ENCODE peak calls at places on chromosomes 6 and 20, in five cellular contexts. D is IMR-90, H is H1, Q is brain microvascular endothelial cell, P is choroid plexus epithelial cell. B is an unnamed sample.
A peak's percentile ranks its signal among the peaks of the same experiment; 100 is the strongest.

GRCh38 chr6:57135885-57136284 is 36.2 kb upstream of the BAG2 start:
- DNase-seq in D (peak; percentile 68), H (no peak), Q (no peak), P (peak; percentile 14), B (peak; percentile 14)

GRCh38 chr6:126773122-126773805 is 345.2 kb upstream of the RSPO3 start:
- DNase-seq in D (no peak), H (no peak), Q (peak; percentile 85), P (peak; percentile 50), B (peak; percentile 4)

GRCh38 chr20:37526238-37526838 is 1.3 kb downstream of the BLCAP start:
- DNase-seq in D (peak; percentile 52), H (no peak), Q (peak; percentile 53), P (peak; percentile 70), B (peak; percentile 53)

GRCh38 chr20:10665027-10665561 is 8.7 kb downstream of the JAG1 start:
- DNase-seq in D (peak; percentile 33), H (no peak), Q (no peak), P (peak; percentile 68), B (no peak)

GRCh38 chr20:37240337-37241055 is 21.1 kb downstream of the GHRH start:
- DNase-seq in D (no peak), H (no peak), Q (no peak), P (no peak), B (no peak)

GRCh38 chr20:22836877-22837276 is 198.2 kb upstream of the SSTR4 start:
- DNase-seq in D (no peak), H (no peak), Q (peak; percentile 19), P (peak; percentile 66), B (no peak)

GRCh38 chr20:45073182-45073581 is 27.7 kb downstream of the KCNS1 start:
- DNase-seq in D (no peak), H (no peak), Q (no peak), P (no peak), B (peak; percentile 27)

GRCh38 chr20:63434599-63435378 is 37.7 kb downstream of the KCNQ2 start:
- DNase-seq in D (peak; percentile 18), H (peak; percentile 80), Q (peak; percentile 72), P (peak; percentile 55), B (peak; percentile 13)

GRCh38 chr20:472889-473292 is 10.6 kb upstream of the TBC1D20 start:
- DNase-seq in D (no peak), H (no peak), Q (no peak), P (no peak), B (no peak)

GRCh38 chr20:5156670-5157448 is 30.1 kb downstream of the CDS2 start:
- DNase-seq in D (peak; percentile 74), H (no peak), Q (peak; percentile 36), P (peak; percentile 41), B (peak; percentile 35)

GRCh38 chr20:46040902-46041535 is 12.0 kb downstream of the SLC12A5 start:
- DNase-seq in D (peak; percentile 26), H (no peak), Q (no peak), P (peak; percentile 51), B (peak; percentile 39)

GRCh38 chr6:140069576-140069975 is 695.1 kb upstream of the CITED2 start:
- DNase-seq in D (no peak), H (no peak), Q (no peak), P (no peak), B (no peak)

GRCh38 chr6:89372506-89372901 is 20.0 kb upstream of the UBE2J1 start:
- DNase-seq in D (no peak), H (no peak), Q (no peak), P (no peak), B (no peak)

GRCh38 chr6:89369009-89369408 is 16.5 kb upstream of the UBE2J1 start:
- DNase-seq in D (peak; percentile 46), H (no peak), Q (peak; percentile 47), P (peak; percentile 71), B (peak; percentile 37)

GRCh38 chr6:89371849-89372505 is 19.5 kb upstream of the UBE2J1 start:
- DNase-seq in D (peak; percentile 26), H (no peak), Q (peak; percentile 48), P (peak; percentile 55), B (peak; percentile 44)

GRCh38 chr6:89364586-89364985 is 12.1 kb upstream of the UBE2J1 start:
- DNase-seq in D (no peak), H (no peak), Q (no peak), P (no peak), B (no peak)

GRCh38 chr6:89368107-89368506 is 15.6 kb upstream of the UBE2J1 start:
- DNase-seq in D (peak; percentile 45), H (no peak), Q (peak; percentile 46), P (peak; percentile 73), B (peak; percentile 51)
- H3K4me3 ChIP-seq in D (no peak overlapping the region), H (no peak overlapping the region), Q (no peak overlapping the region), P (no peak overlapping the region), B (no peak overlapping the region)

GRCh38 chr6:4055420-4056041 is 23.4 kb downstream of the FAM217A start:
- DNase-seq in D (peak; percentile 89), H (no peak), Q (peak; percentile 91), P (peak; percentile 91), B (peak; percentile 74)

GRCh38 chr6:4057036-4057435 is 21.9 kb downstream of the FAM217A start:
- DNase-seq in D (no peak), H (no peak), Q (no peak), P (no peak), B (no peak)

GRCh38 chr6:4059115-4059777 is 19.7 kb downstream of the FAM217A start:
- DNase-seq in D (peak; percentile 90), H (peak; percentile 9), Q (peak; percentile 93), P (peak; percentile 94), B (peak; percentile 87)
- TF ChIP-seq CTCF in D (peak; percentile 29), H (no peak), Q (peak; percentile 59), P (peak; percentile 48), B (peak; percentile 10)

DNA sequence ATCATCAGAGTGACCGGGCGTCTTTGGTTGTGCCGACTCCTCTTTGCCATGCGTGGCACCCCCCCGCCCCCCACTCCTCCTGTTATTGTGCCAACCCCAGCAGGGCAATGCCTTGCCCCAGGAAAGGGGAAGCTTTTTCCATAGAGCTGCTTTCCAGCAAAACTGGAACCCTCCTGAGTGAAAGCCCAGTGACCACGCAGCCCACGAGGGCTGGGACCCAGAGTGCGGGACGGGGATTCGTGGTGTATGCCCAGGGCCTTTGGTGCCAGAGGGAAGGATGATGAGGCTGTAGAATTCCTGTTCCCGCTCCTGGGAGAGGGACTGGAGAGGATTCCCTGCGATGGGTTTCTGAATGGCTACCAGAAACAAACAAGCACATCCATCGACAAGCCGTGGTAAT is 116.8 kb upstream of the BACH2 start:
- DNase-seq in D (no peak), H (no peak), Q (no peak), P (no peak), B (no peak)
- H3K4me3 ChIP-seq in D (peak overlapping the region; percentile 21), H (no peak overlapping the region), Q (peak overlapping the region; percentile 36), P (peak overlapping the region; percentile 40), B (peak overlapping the region; percentile 33)

GRCh38 chr6:141610741-141611140 is 522.0 kb upstream of the GJE1 start:
- DNase-seq in D (peak; percentile 51), H (peak; percentile 7), Q (peak; percentile 29), P (peak; percentile 72), B (peak; percentile 14)
- TF ChIP-seq CTCF in D (peak; percentile 43), H (no peak), Q (peak; percentile 61), P (peak; percentile 72), B (peak; percentile 41)

GRCh38 chr20:53735536-53736050 is 142.0 kb upstream of the ZNF217 start:
- DNase-seq in D (peak; percentile 92), H (no peak), Q (peak; percentile 93), P (peak; percentile 97), B (peak; percentile 94)
- H3K4me3 ChIP-seq in D (no peak overlapping the region), H (no peak overlapping the region), Q (no peak overlapping the region), P (no peak overlapping the region), B (no peak overlapping the region)

DNA sequence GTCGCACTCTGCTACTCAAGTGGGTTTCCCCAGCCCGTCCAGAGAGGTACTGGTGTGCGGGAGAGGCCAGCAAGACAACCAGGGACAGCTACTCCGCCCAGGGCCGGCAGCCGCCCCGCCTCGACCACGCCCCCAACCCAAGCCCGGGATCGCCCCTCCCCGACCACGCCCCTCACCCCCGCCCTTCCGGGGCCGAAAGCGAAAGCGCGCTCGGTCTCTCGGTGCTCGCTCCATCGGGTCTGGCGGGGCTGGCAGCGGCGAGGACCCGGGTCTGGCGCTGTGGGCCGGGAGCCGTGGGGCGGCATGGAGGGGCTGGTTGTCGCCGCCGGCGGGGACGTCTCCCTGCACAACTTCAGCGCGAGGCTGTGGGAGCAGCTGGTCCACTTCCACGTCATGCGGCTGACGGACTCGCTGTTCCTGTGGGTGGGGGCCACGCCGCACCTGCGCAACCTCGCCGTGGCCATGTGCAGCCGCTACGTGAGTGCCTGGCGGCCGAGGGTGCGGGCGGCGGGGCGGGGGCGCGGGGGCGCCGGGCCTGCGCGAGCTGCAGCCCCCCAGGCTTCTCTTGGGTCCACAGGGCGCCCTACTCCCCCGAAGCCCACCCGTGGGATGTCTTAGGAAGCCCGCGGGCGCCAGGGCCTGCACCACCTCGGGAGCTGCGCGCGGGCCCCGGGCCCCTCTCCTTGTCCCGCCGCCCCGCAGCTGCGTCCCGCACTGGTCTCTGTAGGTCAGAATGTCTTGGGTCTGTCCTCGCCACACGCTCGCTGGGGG is at the start of gene PSMG4:
- DNase-seq in D (peak; percentile 82), H (no peak), Q (peak; percentile 86), P (peak; percentile 91), B (peak; percentile 86)
- TF ChIP-seq CTCF in D (no peak), H (no peak), Q (no peak), P (no peak), B (no peak)

GRCh38 chr6:138592698-138593097 is 93.4 kb upstream of the NHSL1 start:
- DNase-seq in D (no peak), H (no peak), Q (no peak), P (no peak), B (no peak)
- H3K4me3 ChIP-seq in D (no peak overlapping the region), H (no peak overlapping the region), Q (no peak overlapping the region), P (no peak overlapping the region), B (peak overlapping the region; percentile 8)

GRCh38 chr6:620166-620565 is 36.7 kb downstream of the HUS1B start:
- DNase-seq in D (no peak), H (no peak), Q (no peak), P (no peak), B (no peak)

GRCh38 chr6:620950-621349 is 36.0 kb downstream of the HUS1B start:
- DNase-seq in D (no peak), H (no peak), Q (no peak), P (no peak), B (no peak)

GRCh38 chr6:621916-622315 is 35.0 kb downstream of the HUS1B start:
- DNase-seq in D (no peak), H (no peak), Q (no peak), P (peak; percentile 23), B (no peak)

GRCh38 chr6:613981-614380 is 42.9 kb downstream of the HUS1B start:
- DNase-seq in D (no peak), H (no peak), Q (no peak), P (no peak), B (no peak)

GRCh38 chr6:617485-618100 is 39.3 kb downstream of the HUS1B start:
- DNase-seq in D (no peak), H (no peak), Q (no peak), P (no peak), B (no peak)
- TF ChIP-seq CTCF in D (no peak), H (peak; percentile 63), Q (peak; percentile 38), P (no peak), B (peak; percentile 3)

DNA sequence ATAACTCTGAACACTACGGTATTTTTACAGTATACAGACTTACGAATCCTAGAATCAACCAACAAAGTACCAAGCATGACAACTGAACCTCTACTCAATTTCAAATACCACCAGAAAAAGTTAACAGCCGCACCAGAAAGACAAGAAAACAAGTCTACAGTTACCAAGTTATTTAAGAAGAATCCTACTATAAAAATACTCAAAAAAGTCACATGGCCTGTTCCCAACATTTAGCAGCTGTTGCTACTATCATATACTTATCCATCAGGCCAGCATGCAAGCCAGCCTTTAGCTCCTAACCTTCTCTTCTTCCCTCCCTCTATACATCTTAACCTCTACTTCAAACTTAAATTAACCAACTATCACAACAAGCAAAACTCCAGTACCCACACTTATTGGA is 1.9 kb downstream of the SYNCRIP start:
- DNase-seq in D (peak; percentile 24), H (no peak), Q (no peak), P (peak; percentile 38), B (peak; percentile 13)
- H3K4me3 ChIP-seq in D (peak overlapping the region; percentile 95), H (peak overlapping the region; percentile 96), Q (peak overlapping the region; percentile 100), P (peak overlapping the region; percentile 93), B (peak overlapping the region; percentile 71)

GRCh38 chr6:90896165-90896549 is 309.3 kb upstream of the MAP3K7 start:
- DNase-seq in D (no peak), H (no peak), Q (no peak), P (no peak), B (no peak)
- TF ChIP-seq CTCF in D (no peak), H (no peak), Q (no peak), P (no peak), B (no peak)

B was measured in astrocyte of the spinal cord.